ENCODE peak calls at places on chromosomes 7 and 10, in six cellular contexts. N is testis; X is A549; U is CD4-positive, CD25-positive, alpha-beta regulatory T cell; M is GM23248; V is lower lobe of right lung. A is an unnamed sample. For H3K4me1, the result is how much of the 10 kb centered on the place peaks cover.

GRCh38 chr7:45881759-45882464 is 6.4 kb upstream of the IGFBP1 start:
- DNase-seq in V (no peak), U (no peak), X (peak), N (no peak), M (peak), A (no peak)

GRCh38 chr7:22962775-22963358 is 51.1 kb downstream of the HYCC1 start:
- DNase-seq in M (no peak), V (no peak), X (no peak), N (no peak), U (no peak), A (no peak)

GRCh38 chr7:157538321-157538720 is 201.5 kb downstream of the DNAJB6 start:
- DNase-seq in M (no peak), V (peak), X (no peak), N (no peak), U (no peak), A (no peak)

GRCh38 chr7:41438919-41439882 is 263.7 kb downstream of the INHBA start:
- DNase-seq in N (no peak), V (no peak), M (peak), U (no peak), X (no peak), A (no peak)

GRCh38 chr10:59281861-59282260 is 80.5 kb downstream of the FAM13C start:
- DNase-seq in V (no peak), X (no peak), M (no peak), U (no peak), N (no peak), A (no peak)

GRCh38 chr7:102978280-102978679 is 65.5 kb downstream of the LRRC17 start:
- DNase-seq in U (no peak), N (peak), M (peak), V (no peak), X (peak), A (peak)

GRCh38 chr7:158581440-158582088 is 6.1 kb downstream of the PTPRN2 start:
- DNase-seq in N (no peak), M (no peak), V (no peak), U (peak), X (no peak), A (peak)

GRCh38 chr7:75982306-75983064 is 11.9 kb downstream of the TMEM120A start:
- DNase-seq in M (no peak), V (no peak), N (no peak), U (no peak), X (no peak), A (no peak)

GRCh38 chr7:102210787-102211186 is 75.9 kb upstream of the SH2B2 start:
- DNase-seq in X (no peak), V (no peak), U (no peak), M (no peak), N (no peak), A (peak)

GRCh38 chr7:47181609-47182264 is 400.2 kb downstream of the TNS3 start:
- DNase-seq in M (no peak), U (no peak), X (no peak), V (peak), N (peak), A (no peak)

GRCh38 chr10:93777092-93777491 is 19.4 kb downstream of the LGI1 start:
- DNase-seq in M (no peak), V (no peak), U (no peak), N (no peak), X (no peak), A (no peak)

GRCh38 chr10:17077251-17077904 is 52.2 kb downstream of the CUBN start:
- DNase-seq in N (no peak), M (peak), X (no peak), V (no peak), U (no peak), A (no peak)

GRCh38 chr10:26621889-26622681 is 75.4 kb upstream of the PDSS1 start:
- DNase-seq in V (peak), M (peak), X (peak), U (peak), N (peak), A (peak)

GRCh38 chr10:101304316-101304715 is 49.6 kb upstream of the BTRC start:
- DNase-seq in U (no peak), N (no peak), V (no peak), M (no peak), X (no peak), A (no peak)

GRCh38 chr7:138245216-138245615 is 169.0 kb downstream of the AKR1D1 start:
- DNase-seq in N (no peak), U (no peak), M (no peak), V (no peak), X (no peak), A (no peak)

GRCh38 chr7:119197872-119198527 is 973.5 kb downstream of the ANKRD7 start:
- DNase-seq in X (peak), N (peak), M (peak), V (no peak), U (peak), A (peak)

GRCh38 chr7:73519867-73520672 is 2.0 kb downstream of the BAZ1B start:
- DNase-seq in V (peak), X (peak), U (peak), M (peak), N (no peak), A (peak)

GRCh38 chr10:114874827-114875541 is 53.4 kb downstream of the FHIP2A start:
- DNase-seq in N (peak), V (no peak), X (no peak), M (peak), U (peak), A (no peak)

GRCh38 chr7:47335557-47336177 is 246.2 kb downstream of the TNS3 start:
- DNase-seq in X (no peak), V (no peak), U (no peak), M (peak), N (no peak), A (no peak)

GRCh38 chr10:30737931-30738391 is 108.4 kb upstream of the LYZL2 start:
- DNase-seq in U (no peak), N (no peak), V (no peak), M (no peak), X (no peak), A (no peak)

GRCh38 chr10:61842755-61843497 is 58.6 kb upstream of the ARID5B start:
- DNase-seq in N (peak), M (peak), V (no peak), X (no peak), U (no peak), A (no peak)

GRCh38 chr7:97680622-97681021 is 51.3 kb upstream of the TAC1 start:
- DNase-seq in X (no peak), U (no peak), N (no peak), M (no peak), V (no peak), A (no peak)

GRCh38 chr10:47058303-47058702 is 147.1 kb downstream of the PTPN20 start:
- DNase-seq in M (no peak), V (no peak), U (no peak), N (no peak), X (no peak), A (no peak)

GRCh38 chr10:88045544-88046415 is 182.4 kb downstream of the PTEN start:
- DNase-seq in M (no peak), N (no peak), U (no peak), V (no peak), X (no peak), A (no peak)

GRCh38 chr7:155979994-155980393 is 167.7 kb upstream of the SHH start:
- DNase-seq in M (no peak), X (no peak), U (no peak), N (no peak), V (no peak), A (no peak)

GRCh38 chr10:132684164-132684891 is 101.6 kb downstream of the NKX6-2 start:
- DNase-seq in M (peak), V (peak), U (peak), N (peak), X (no peak), A (peak)

GRCh38 chr7:42945821-42946615 is 13.8 kb downstream of the MRPL32 start:
- DNase-seq in X (no peak), N (no peak), U (peak), V (no peak), M (peak), A (no peak)

GRCh38 chr7:69577221-69577620 is 21.1 kb upstream of the AUTS2 start:
- DNase-seq in V (no peak), X (no peak), M (peak), N (no peak), U (no peak), A (no peak)

GRCh38 chr7:103689262-103689661 is 243.3 kb upstream of the SLC26A5 start:
- DNase-seq in M (no peak), V (no peak), X (no peak), U (no peak), N (no peak), A (no peak)

GRCh38 chr7:144713850-144714249 is 122.0 kb downstream of the TPK1 start:
- DNase-seq in M (no peak), N (no peak), V (no peak), X (no peak), U (no peak), A (no peak)

GRCh38 chr7:142927085-142927745 is 6.3 kb downstream of the TRPV5 start:
- DNase-seq in X (no peak), N (no peak), M (no peak), U (no peak), V (no peak), A (no peak)

GRCh38 chr7:126842451-126842850 is 410.3 kb downstream of the GRM8 start:
- DNase-seq in X (no peak), N (no peak), M (no peak), V (no peak), U (no peak), A (no peak)

GRCh38 chr10:113665806-113666354 is 2.0 kb upstream of the NRAP start:
- DNase-seq in N (no peak), X (peak), V (no peak), U (no peak), M (peak), A (no peak)

GRCh38 chr10:113666682-113667252 is 2.9 kb upstream of the NRAP start:
- DNase-seq in X (no peak), V (no peak), U (peak), M (peak), N (no peak), A (no peak)

GRCh38 chr10:113663908-113664307 is at the start of gene NRAP:
- DNase-seq in M (no peak), N (no peak), U (no peak), X (no peak), V (no peak), A (no peak)

GRCh38 chr10:113663142-113663541 is 699 bp downstream of the NRAP start:
- DNase-seq in N (no peak), V (no peak), M (no peak), U (no peak), X (peak), A (no peak)

DNA sequence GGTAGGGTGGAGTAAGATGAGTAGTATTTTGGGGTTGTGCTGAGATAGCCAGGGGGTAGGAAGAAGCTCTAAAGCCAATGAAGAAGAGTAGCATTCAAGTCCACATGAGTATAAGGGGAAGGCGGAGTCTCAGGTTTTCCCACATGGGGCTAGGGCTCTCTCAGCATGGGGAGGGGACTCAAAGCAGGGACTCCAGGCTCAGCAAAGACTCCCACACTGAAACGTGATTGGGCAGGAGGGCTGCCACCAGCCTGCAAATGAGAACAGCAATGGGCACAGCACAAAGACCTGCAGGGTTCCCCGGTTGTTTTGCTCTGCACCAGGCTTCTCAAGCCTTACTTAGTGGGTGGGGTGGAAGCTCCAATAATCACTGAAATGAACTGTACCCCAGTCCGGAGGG is 1.5 kb upstream of the NRAP start:
- DNase-seq in N (no peak), U (no peak), M (no peak), V (no peak), X (no peak), A (no peak)
- H3K27ac ChIP-seq in N (no peak), U (no peak), M (no peak), V (no peak), X (no peak), A (no peak)

GRCh38 chr10:44981172-44982113 is 2.8 kb upstream of the DEPP1 start:
- DNase-seq in V (peak), X (peak), N (peak), U (no peak), M (peak), A (no peak)
- H3K4me1 ChIP-seq in V (half or more), X (half or more), N (half or more), U (under half), M (under half), A (under half)

GRCh38 chr7:92720604-92721350 is 115.6 kb downstream of the CDK6 start:
- DNase-seq in X (peak), V (no peak), N (no peak), M (no peak), U (no peak), A (no peak)
- H3K27ac ChIP-seq in X (no peak), V (no peak), N (no peak), M (no peak), U (no peak), A (peak)

GRCh38 chr7:77430927-77431326 is 14.8 kb upstream of the GSAP start:
- DNase-seq in M (no peak), U (no peak), N (no peak), V (no peak), X (no peak), A (no peak)
- H3K4me1 ChIP-seq in M (under half), U (under half), N (under half), V (under half), X (under half), A (under half)

DNA sequence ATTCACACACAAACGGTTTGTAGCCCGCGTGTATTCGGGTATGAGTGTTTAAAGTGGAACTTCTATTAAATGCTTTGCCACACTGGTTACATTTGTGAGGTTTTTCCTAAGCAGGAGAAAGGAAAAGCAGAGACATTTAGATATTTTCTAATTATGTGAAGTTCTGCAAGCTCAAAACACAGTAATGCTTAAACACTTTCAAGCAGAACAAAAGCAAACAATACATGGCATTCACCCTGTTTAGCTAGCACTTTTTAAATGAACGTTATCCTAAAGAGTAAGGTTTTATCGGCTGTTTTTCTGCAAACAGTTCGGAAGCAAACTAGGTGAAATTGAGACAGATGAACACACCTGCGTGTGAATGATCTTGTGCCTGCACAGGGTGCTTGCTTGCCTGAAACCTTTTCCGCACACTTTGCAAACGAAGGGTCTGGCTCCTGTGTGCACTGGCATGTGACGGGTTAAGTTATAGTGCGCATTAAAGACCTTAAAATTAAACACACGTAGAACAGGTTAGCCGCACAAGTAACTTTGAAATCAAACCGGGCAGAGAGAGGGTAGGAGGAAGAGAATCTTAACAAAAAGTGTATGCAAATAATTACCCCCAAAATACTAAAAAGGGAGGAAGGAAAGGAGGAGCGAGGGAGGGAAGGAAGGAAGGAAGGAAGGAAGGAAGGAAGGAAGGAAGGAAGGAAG is 1.6 kb downstream of the FEZF1 start:
- DNase-seq in V (no peak), N (no peak), X (no peak), U (no peak), M (no peak), A (no peak)
- H3K27ac ChIP-seq in V (no peak), N (no peak), X (no peak), U (no peak), M (no peak), A (no peak)

GRCh38 chr10:80485410-80486135 is 31.5 kb downstream of the TSPAN14 start:
- DNase-seq in M (no peak), N (no peak), U (no peak), V (no peak), X (no peak), A (no peak)

GRCh38 chr10:80487422-80487785 is 33.3 kb downstream of the TSPAN14 start:
- DNase-seq in X (no peak), M (no peak), N (no peak), U (no peak), V (no peak), A (no peak)

GRCh38 chr10:80487791-80488538 is 33.9 kb downstream of the TSPAN14 start:
- DNase-seq in M (no peak), X (no peak), N (no peak), V (peak), U (peak), A (peak)

GRCh38 chr10:80486151-80486692 is 32.1 kb downstream of the TSPAN14 start:
- DNase-seq in V (no peak), N (no peak), U (no peak), X (no peak), M (no peak), A (no peak)

GRCh38 chr10:80486785-80487421 is 32.8 kb downstream of the TSPAN14 start:
- DNase-seq in V (no peak), N (no peak), U (no peak), M (no peak), X (no peak), A (no peak)
- H3K4me1 ChIP-seq in V (half or more), N (half or more), U (half or more), M (under half), X (half or more), A (under half)

DNA sequence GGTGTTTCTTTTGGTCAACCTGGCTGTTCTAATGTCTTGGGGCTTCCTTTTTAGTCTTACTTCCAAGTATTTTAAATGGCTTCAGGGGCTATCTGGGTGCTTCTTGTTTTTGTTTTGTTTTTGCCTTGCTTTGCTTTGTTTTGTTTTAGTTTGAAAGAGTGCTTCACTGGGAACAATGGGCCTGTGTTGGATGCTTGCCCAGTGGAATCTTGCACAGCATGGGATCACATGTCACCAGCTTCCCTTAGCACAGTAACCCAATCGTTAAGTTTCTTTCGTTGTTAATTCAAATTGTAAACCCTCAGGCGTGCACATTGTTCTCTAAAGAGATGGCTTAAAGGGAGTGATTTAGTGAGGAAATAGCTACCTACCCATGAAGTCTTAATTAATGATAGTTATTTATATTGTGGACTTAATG is 8.9 kb downstream of the COL17A1 start:
- DNase-seq in X (no peak), U (no peak), V (peak), N (peak), M (peak), A (peak)
- H3K27ac ChIP-seq in X (no peak), U (no peak), V (peak), N (no peak), M (no peak), A (no peak)

GRCh38 chr10:51683031-51683830 is 16.2 kb downstream of the CSTF2T start:
- DNase-seq in M (peak), V (no peak), N (no peak), X (no peak), U (no peak), A (no peak)
- H3K4me1 ChIP-seq in M (under half), V (under half), N (under half), X (under half), U (under half), A (under half)